ENCODE peak calls at places on chromosomes 5 and 9, in five cellular contexts. N is CD8-positive, alpha-beta T cell; H is aorta; Z is GM12878; G is esophagus squamous epithelium. F is an unnamed sample.

GRCh38 chr5:97067296-97067695 is 75.1 kb downstream of the LIX1 start:
- DNase-seq in N (no peak), H (no peak), Z (no peak), G (no peak), F (no peak)

GRCh38 chr5:141349917-141350619 is at the start of gene PCDHGB1:
- DNase-seq in N (no peak), H (peak; percentile 62), Z (no peak), G (no peak), F (peak; percentile 59)

GRCh38 chr5:167898361-167899042 is 392.9 kb upstream of the WWC1 start:
- DNase-seq in N (no peak), H (no peak), Z (no peak), G (no peak), F (no peak)

GRCh38 chr9:127360829-127361228 is 36.1 kb upstream of the SLC2A8 start:
- DNase-seq in N (no peak), H (no peak), Z (no peak), G (no peak), F (peak; percentile 38)

GRCh38 chr5:176415240-176416122 is 858 bp downstream of the CLTB start:
- DNase-seq in N (no peak), H (peak; percentile 84), Z (no peak), G (no peak), F (peak; percentile 39)

GRCh38 chr5:150750469-150750868 is 8.3 kb downstream of the DCTN4 start:
- DNase-seq in N (no peak), H (no peak), Z (no peak), G (no peak), F (no peak)

GRCh38 chr9:79917417-79917816 is 345.7 kb downstream of the TLE4 start:
- DNase-seq in N (no peak), H (no peak), Z (no peak), G (no peak), F (no peak)

GRCh38 chr9:87640385-87640795 is 85.5 kb upstream of the CTSL start:
- DNase-seq in N (no peak), H (no peak), Z (no peak), G (no peak), F (peak; percentile 93)

GRCh38 chr9:101564252-101564651 is 30.5 kb downstream of the PPP3R2 start:
- DNase-seq in N (no peak), H (no peak), Z (no peak), G (no peak), F (no peak)

GRCh38 chr5:68335075-68335474 is 119.5 kb downstream of the PIK3R1 start:
- DNase-seq in N (no peak), H (no peak), Z (no peak), G (no peak), F (no peak)
- H3K27ac ChIP-seq in N (no peak overlapping the region), H (no peak overlapping the region), Z (no peak overlapping the region), G (no peak overlapping the region), F (no peak overlapping the region)

DNA sequence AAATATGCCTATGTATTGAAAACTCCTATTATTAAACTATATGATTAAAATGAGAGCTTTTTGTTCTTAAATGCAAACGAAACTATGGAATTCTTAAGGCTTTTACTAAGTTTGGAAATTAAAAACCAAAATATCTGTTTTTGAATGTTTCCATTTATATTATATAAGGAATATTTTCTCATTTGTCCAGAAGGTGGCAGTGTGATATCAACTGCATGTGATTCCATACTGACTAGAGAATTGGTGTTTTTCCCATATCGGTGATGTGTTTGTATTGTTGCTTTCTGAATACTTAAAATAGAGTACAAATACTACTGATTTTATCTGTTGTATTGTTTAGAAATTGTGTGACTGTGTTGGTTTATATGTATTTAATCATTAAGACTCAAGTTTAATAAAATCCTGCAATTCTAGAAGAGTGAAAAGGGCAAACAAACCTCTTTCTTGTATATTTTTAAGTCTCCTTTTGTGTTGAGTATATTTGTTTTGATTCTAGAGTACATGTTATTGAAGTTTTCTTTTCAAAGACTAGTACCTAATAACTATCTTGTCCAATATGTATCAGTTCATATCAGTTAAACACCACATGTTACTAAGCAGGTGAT is 320.8 kb downstream of the CCDC171 start:
- DNase-seq in N (no peak), H (no peak), Z (no peak), G (no peak), F (peak; percentile 53)
- H3K27ac ChIP-seq in N (no peak overlapping the region), H (no peak overlapping the region), Z (no peak overlapping the region), G (no peak overlapping the region), F (no peak overlapping the region)

GRCh38 chr5:143601357-143601756 is 197.9 kb upstream of the NR3C1 start:
- DNase-seq in N (no peak), H (no peak), Z (no peak), G (no peak), F (no peak)
- H3K27ac ChIP-seq in N (no peak overlapping the region), H (no peak overlapping the region), Z (no peak overlapping the region), G (no peak overlapping the region), F (no peak overlapping the region)

GRCh38 chr9:136093331-136093986 is 1.6 kb downstream of the NACC2 start:
- DNase-seq in N (no peak), H (no peak), Z (no peak), G (no peak), F (no peak)

GRCh38 chr9:136092741-136093140 is 2.3 kb downstream of the NACC2 start:
- DNase-seq in N (no peak), H (no peak), Z (no peak), G (no peak), F (no peak)

GRCh38 chr9:136091582-136092352 is 3.3 kb downstream of the NACC2 start:
- DNase-seq in N (no peak), H (no peak), Z (no peak), G (no peak), F (no peak)

GRCh38 chr9:136090768-136091581 is 4.1 kb downstream of the NACC2 start:
- DNase-seq in N (no peak), H (peak; percentile 92), Z (no peak), G (no peak), F (no peak)

DNA sequence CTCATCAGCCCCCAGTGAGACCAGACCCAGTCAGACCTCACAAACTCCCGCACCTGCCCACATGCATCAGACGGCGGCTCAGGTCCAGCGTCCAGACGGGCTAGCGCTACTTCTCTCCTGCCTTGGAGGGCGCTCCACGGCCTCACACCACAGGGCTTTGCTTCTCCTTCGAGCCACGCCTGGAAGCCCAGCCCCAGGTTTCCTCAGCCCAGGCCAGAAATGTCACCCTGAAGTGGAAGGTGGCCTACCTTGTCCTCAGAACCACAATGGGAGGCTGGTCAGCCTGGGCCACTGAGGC is 2.8 kb downstream of the NACC2 start:
- DNase-seq in N (no peak), H (no peak), Z (no peak), G (no peak), F (no peak)
- H3K27ac ChIP-seq in N (no peak overlapping the region), H (no peak overlapping the region), Z (no peak overlapping the region), G (peak overlapping the region; percentile 84), F (no peak overlapping the region)

DNA sequence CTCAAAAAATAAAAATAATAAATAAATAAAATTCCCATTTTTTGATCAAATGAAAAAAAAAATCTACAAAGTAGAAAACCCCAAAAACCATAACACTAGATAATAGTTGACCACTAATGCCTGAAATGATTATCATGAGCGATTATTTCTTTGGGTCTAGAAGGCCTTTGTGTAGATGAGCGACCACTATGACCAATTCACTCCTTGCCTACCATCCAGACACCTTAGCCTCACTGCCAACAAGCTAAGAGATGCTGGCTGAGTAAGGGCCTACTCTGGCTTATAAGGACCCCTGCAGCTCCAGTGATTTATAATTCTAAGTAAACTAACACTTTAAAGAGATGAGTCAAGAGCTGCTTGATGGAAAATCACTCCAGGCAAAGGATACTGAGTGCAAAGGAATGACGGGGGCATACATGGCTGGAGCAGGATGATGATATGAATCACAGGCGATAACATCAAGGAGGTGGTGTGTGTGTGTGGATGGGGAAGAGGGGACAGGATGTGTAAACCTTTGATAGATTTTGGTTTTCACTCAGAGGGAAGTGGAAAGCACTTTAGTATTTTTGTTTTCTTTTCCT is 4.8 kb upstream of the F2RL1 start:
- DNase-seq in N (no peak), H (no peak), Z (no peak), G (no peak), F (no peak)
- H3K27ac ChIP-seq in N (no peak overlapping the region), H (no peak overlapping the region), Z (no peak overlapping the region), G (no peak overlapping the region), F (no peak overlapping the region)

DNA sequence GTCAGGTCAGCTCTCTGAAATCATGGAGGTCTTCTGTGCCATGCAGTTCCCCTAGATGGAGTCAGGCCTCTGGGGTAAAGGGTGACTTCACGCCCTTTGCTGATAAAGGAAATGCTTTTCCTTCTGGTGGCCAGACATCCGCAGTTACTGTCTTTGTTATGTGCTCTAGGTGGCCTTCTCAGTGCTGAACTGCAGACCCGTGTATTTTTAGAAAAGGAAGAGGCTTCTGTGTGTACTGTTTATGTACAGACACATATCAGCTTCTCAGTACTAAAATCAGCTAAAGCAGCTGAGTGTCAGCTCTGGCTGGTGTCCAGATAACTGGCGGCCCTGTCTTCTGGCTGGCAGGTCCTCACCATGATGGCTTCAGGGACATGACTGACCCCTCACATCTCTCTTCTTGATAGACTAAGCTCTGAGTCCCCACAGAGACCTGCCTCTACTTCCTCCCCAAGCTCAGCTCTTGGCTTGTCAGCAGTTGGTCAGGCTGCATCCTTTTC is 75.3 kb downstream of the ARHGAP26 start:
- DNase-seq in N (peak; percentile 58), H (peak; percentile 77), Z (peak; percentile 31), G (no peak), F (no peak)
- H3K27ac ChIP-seq in N (no peak overlapping the region), H (no peak overlapping the region), Z (peak overlapping the region; percentile 53), G (peak overlapping the region; percentile 49), F (peak overlapping the region; percentile 82)

DNA sequence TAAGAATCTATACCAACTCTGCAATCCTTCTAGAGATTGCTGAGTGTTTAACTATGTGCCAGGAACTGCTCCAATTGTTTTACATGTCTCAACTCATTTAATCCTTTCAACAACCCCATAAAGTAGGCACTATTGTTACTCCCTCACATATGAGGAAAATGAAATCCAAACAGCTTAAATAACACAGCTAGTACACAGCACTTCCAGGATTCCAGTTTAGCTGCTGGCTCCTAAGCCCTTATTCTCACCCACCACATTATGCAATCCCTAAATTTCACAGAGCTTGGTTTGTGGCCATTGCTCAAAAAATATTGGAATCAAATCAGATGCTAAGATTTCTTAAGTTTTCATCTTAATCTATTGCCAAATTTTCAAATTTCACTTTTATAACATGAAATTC is 84.9 kb downstream of the PRELID2 start:
- DNase-seq in N (no peak), H (no peak), Z (no peak), G (no peak), F (no peak)
- H3K27ac ChIP-seq in N (no peak overlapping the region), H (no peak overlapping the region), Z (no peak overlapping the region), G (no peak overlapping the region), F (no peak overlapping the region)

DNA sequence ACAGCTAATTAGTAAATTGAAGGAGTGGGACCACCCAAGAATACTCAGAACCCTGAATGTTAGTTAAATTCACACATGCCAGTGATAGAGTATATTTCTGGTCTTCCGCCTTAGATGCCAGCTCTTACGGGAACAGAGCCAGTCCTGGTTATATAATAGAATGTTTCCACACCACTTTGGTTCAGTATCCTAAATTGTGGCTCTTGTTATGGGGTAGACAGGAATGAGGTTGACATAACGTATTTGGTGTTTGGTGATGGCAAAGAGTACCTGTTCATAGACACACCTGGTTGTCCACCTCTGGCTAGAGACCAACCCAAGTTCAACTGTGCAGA is 148.4 kb downstream of the GHR start:
- DNase-seq in N (no peak), H (no peak), Z (no peak), G (no peak), F (no peak)
- H3K27ac ChIP-seq in N (no peak overlapping the region), H (no peak overlapping the region), Z (no peak overlapping the region), G (no peak overlapping the region), F (no peak overlapping the region)